ENCODE peak calls at places on chromosomes 3 and 15, in five cellular contexts. One of them, this sample, is unnamed. For H3K4me1, the result is how much of the 10 kb centered on the place peaks cover.

GRCh38 chr15:96329403-96329981 is 1.0 kb upstream of the NR2F2 start:
- DNase-seq in H1: no peak
- DNase-seq in K562: no peak
- DNase-seq in HepG2: no peak
- DNase-seq in GM12878: no peak
- DNase-seq in this sample: no peak

GRCh38 chr3:130715616-130716015 is 31.0 kb downstream of the PIK3R4 start:
- DNase-seq in K562: no peak
- DNase-seq in HepG2: no peak
- DNase-seq in H1: no peak
- DNase-seq in GM12878: no peak
- DNase-seq in this sample: no peak

GRCh38 chr3:158102660-158103085 is 3.5 kb downstream of the SHOX2 start:
- DNase-seq in GM12878: no peak
- DNase-seq in K562: no peak
- DNase-seq in H1: no peak
- DNase-seq in HepG2: no peak
- DNase-seq in this sample: peak

GRCh38 chr15:78749831-78750230 is 61.4 kb downstream of the ADAMTS7 start:
- DNase-seq in H1: no peak
- DNase-seq in GM12878: no peak
- DNase-seq in HepG2: no peak
- DNase-seq in K562: no peak
- DNase-seq in this sample: no peak

GRCh38 chr3:97981886-97982285 is 9.7 kb upstream of the RIOX2 start:
- DNase-seq in GM12878: no peak
- DNase-seq in K562: no peak
- DNase-seq in HepG2: no peak
- DNase-seq in H1: no peak
- DNase-seq in this sample: no peak

GRCh38 chr3:63981980-63982379 is 41.3 kb downstream of the PSMD6 start:
- DNase-seq in H1: no peak
- DNase-seq in K562: no peak
- DNase-seq in GM12878: no peak
- DNase-seq in HepG2: no peak
- DNase-seq in this sample: no peak

GRCh38 chr3:58063424-58063823 is 55.2 kb downstream of the FLNB start:
- DNase-seq in K562: no peak
- DNase-seq in GM12878: no peak
- DNase-seq in HepG2: no peak
- DNase-seq in H1: no peak
- DNase-seq in this sample: no peak

GRCh38 chr15:90877315-90877714 is 7.0 kb upstream of the FES start:
- DNase-seq in K562: no peak
- DNase-seq in HepG2: no peak
- DNase-seq in GM12878: no peak
- DNase-seq in H1: no peak
- DNase-seq in this sample: no peak

GRCh38 chr15:33086500-33087141 is 107.9 kb downstream of the FMN1 start:
- DNase-seq in HepG2: peak
- DNase-seq in H1: no peak
- DNase-seq in GM12878: peak
- DNase-seq in K562: no peak
- DNase-seq in this sample: peak

GRCh38 chr15:65189102-65189740 is 4.1 kb upstream of the CLPX start:
- DNase-seq in GM12878: no peak
- DNase-seq in K562: peak
- DNase-seq in HepG2: peak
- DNase-seq in H1: peak
- DNase-seq in this sample: peak

GRCh38 chr3:2156244-2156847 is 57.7 kb downstream of the CNTN4 start:
- DNase-seq in K562: peak
- DNase-seq in GM12878: no peak
- DNase-seq in HepG2: peak
- DNase-seq in H1: no peak
- DNase-seq in this sample: peak

GRCh38 chr3:105364113-105364512 is 2.6 kb upstream of the ALCAM start:
- DNase-seq in HepG2: no peak
- DNase-seq in GM12878: no peak
- DNase-seq in K562: no peak
- DNase-seq in H1: no peak
- DNase-seq in this sample: no peak

GRCh38 chr3:10189557-10190374 is 25.0 kb downstream of the IRAK2 start:
- DNase-seq in H1: no peak
- DNase-seq in HepG2: no peak
- DNase-seq in K562: no peak
- DNase-seq in GM12878: peak
- DNase-seq in this sample: no peak

GRCh38 chr15:66400351-66400774 is 13.7 kb downstream of the MAP2K1 start:
- DNase-seq in HepG2: no peak
- DNase-seq in H1: no peak
- DNase-seq in GM12878: no peak
- DNase-seq in K562: no peak
- DNase-seq in this sample: no peak

GRCh38 chr15:84638103-84638502 is 16.0 kb downstream of the WDR73 start:
- DNase-seq in HepG2: peak
- DNase-seq in GM12878: no peak
- DNase-seq in H1: no peak
- DNase-seq in K562: peak
- DNase-seq in this sample: peak

GRCh38 chr3:104031598-104031997 is 1335.1 kb upstream of the ALCAM start:
- DNase-seq in HepG2: no peak
- DNase-seq in K562: no peak
- DNase-seq in GM12878: no peak
- DNase-seq in H1: no peak
- DNase-seq in this sample: no peak

GRCh38 chr3:43913036-43913435 is 222.3 kb downstream of the ABHD5 start:
- DNase-seq in HepG2: no peak
- DNase-seq in H1: no peak
- DNase-seq in K562: no peak
- DNase-seq in GM12878: no peak
- DNase-seq in this sample: no peak

GRCh38 chr15:98580577-98580976 is 67.8 kb upstream of the IGF1R start:
- DNase-seq in H1: no peak
- DNase-seq in K562: no peak
- DNase-seq in GM12878: no peak
- DNase-seq in HepG2: no peak
- DNase-seq in this sample: peak

GRCh38 chr3:179464296-179465092 is 13.2 kb upstream of the GNB4 start:
- DNase-seq in H1: no peak
- DNase-seq in K562: no peak
- DNase-seq in GM12878: no peak
- DNase-seq in HepG2: no peak
- DNase-seq in this sample: peak

GRCh38 chr15:94670436-94671034 is 439.2 kb downstream of the MCTP2 start:
- DNase-seq in GM12878: no peak
- DNase-seq in K562: peak
- DNase-seq in H1: no peak
- DNase-seq in HepG2: peak
- DNase-seq in this sample: peak

GRCh38 chr3:101852983-101853382 is 3.7 kb downstream of the NFKBIZ start:
- DNase-seq in GM12878: no peak
- DNase-seq in HepG2: no peak
- DNase-seq in H1: no peak
- DNase-seq in K562: no peak
- DNase-seq in this sample: no peak

GRCh38 chr3:45140392-45140791 is 5.8 kb downstream of the CDCP1 start:
- DNase-seq in K562: no peak
- DNase-seq in H1: no peak
- DNase-seq in HepG2: no peak
- DNase-seq in GM12878: no peak
- DNase-seq in this sample: no peak

GRCh38 chr3:16311960-16312451 is 47.0 kb downstream of the OXNAD1 start:
- DNase-seq in GM12878: no peak
- DNase-seq in K562: no peak
- DNase-seq in H1: no peak
- DNase-seq in HepG2: no peak
- DNase-seq in this sample: no peak

GRCh38 chr3:128999104-128999503 is 2.0 kb upstream of the EFCC1 start:
- DNase-seq in K562: no peak
- DNase-seq in H1: no peak
- DNase-seq in HepG2: peak
- DNase-seq in GM12878: no peak
- DNase-seq in this sample: no peak

GRCh38 chr3:123843668-123844067 is 40.5 kb downstream of the MYLK start:
- DNase-seq in GM12878: no peak
- DNase-seq in HepG2: no peak
- DNase-seq in H1: no peak
- DNase-seq in K562: no peak
- DNase-seq in this sample: peak

DNA sequence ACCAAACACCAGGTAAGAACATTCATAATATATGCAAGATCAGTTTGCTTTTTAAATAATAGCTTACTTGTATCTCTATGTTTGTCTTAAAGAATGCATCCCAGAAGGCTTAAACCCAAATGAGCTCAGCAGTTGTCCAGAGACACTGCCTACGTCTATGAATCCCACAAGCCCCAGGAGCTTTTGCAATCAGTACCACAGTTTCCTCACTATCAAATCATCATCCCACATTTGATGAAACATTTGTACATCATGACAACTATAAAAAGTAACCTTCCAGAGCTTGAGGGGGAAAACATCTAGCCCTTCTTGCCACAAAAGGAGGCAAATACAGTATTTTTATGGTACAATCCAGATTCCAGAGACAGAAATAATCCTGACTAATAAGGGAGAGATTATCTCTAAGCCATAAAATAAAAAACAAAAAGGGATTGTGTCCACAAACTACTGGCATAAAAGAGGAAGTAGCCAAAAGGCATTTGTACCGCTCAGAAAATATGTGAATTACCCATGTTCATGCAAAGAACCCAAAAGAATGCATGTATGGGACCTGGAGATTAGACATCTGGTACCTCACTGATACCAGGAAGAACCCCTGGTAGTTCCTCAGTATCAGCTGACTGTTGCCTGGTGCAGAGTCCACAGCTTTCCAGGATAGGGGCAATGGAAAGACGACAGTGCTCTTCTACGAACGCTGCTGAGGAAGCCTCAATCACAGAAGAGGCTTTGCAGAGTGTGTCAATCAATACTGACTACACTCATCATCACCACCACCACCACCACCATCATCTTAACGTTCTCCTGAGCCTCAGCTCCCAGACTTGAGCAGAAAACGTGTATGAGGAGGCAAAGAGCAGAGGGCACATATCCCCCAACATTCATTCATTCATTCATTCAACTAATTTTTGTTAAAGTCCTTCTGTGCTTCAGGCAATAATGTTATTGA is 63.4 kb downstream of the ATP8B4 start:
- DNase-seq in K562: no peak
- DNase-seq in H1: no peak
- DNase-seq in HepG2: no peak
- DNase-seq in GM12878: no peak
- DNase-seq in this sample: no peak
- H2AFZ ChIP-seq in K562: no peak
- H2AFZ ChIP-seq in H1: no peak
- H2AFZ ChIP-seq in HepG2: no peak
- H2AFZ ChIP-seq in GM12878: no peak
- H2AFZ ChIP-seq in this sample: peak

DNA sequence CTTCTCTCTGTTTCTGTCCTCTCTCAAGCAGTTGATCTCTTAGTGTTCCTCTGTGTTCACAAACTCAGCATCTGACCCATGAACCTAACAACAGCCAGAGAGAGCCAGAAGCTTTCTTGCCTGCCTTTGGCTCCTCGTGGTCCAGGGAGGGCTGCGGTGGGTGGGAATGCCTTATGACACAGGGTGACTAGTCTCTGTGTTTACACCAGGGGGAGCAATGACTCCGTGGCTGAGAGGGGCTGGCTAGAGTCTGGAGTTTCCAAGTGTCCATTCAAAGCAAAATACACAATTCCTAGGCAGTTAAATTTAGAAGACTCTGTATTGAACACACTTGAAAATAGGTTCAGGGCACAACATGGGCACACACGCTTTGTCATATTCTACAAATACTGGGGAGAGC is 370.0 kb upstream of the FRG2C start:
- DNase-seq in K562: peak
- DNase-seq in HepG2: peak
- DNase-seq in GM12878: no peak
- DNase-seq in H1: peak
- DNase-seq in this sample: peak
- TF ChIP-seq CREB1 in K562: no peak
- TF ChIP-seq CREB1 in HepG2: no peak
- TF ChIP-seq CREB1 in GM12878: no peak
- TF ChIP-seq CREB1 in H1: no peak
- TF ChIP-seq CREB1 in this sample: no peak

GRCh38 chr3:23734481-23734880 is 71.3 kb upstream of the UBE2E1 start:
- DNase-seq in GM12878: no peak
- DNase-seq in H1: no peak
- DNase-seq in K562: no peak
- DNase-seq in HepG2: no peak
- DNase-seq in this sample: no peak

GRCh38 chr3:23738946-23739345 is 66.8 kb upstream of the UBE2E1 start:
- DNase-seq in HepG2: no peak
- DNase-seq in K562: no peak
- DNase-seq in H1: no peak
- DNase-seq in GM12878: no peak
- DNase-seq in this sample: no peak

GRCh38 chr3:23739536-23739935 is 66.2 kb upstream of the UBE2E1 start:
- DNase-seq in GM12878: no peak
- DNase-seq in K562: no peak
- DNase-seq in HepG2: no peak
- DNase-seq in H1: no peak
- DNase-seq in this sample: no peak

GRCh38 chr3:23735062-23735461 is 70.7 kb upstream of the UBE2E1 start:
- DNase-seq in H1: no peak
- DNase-seq in K562: no peak
- DNase-seq in HepG2: no peak
- DNase-seq in GM12878: no peak
- DNase-seq in this sample: no peak

DNA sequence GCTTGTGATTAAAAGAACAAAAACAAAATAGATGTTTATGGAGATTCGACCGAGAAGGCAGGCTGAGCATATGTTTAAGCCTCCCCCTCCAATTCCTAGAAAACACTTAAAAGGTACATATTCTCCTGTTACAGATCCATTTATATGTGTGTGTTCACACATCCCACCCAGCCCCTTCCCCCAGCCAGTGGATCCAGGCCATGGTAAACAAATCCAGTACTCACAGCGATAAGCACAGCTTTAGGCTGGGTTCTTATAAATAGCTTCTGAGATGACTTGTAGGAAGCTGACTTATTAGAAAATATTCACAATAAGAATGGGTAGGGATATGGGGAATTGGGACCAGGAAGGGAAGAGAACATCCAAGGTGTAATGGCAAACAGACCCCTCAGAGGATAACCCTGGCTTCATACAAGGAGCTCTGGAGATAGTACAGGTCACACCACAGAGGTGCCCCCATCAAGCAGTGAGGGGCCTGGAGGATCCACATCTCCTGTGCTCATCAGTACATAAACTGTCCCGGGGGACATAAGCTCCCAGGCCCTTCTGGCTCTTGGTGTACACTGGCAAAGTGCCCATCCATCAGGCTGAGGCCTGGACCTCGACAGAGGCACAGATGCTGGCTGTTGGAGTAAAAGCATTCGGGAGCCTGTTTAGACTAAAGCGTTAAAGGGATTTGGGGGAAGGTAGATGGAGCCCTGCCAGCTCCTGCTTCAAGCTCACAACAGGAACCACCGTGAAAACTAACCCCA is 70.0 kb upstream of the UBE2E1 start:
- DNase-seq in H1: no peak
- DNase-seq in K562: no peak
- DNase-seq in GM12878: no peak
- DNase-seq in HepG2: no peak
- DNase-seq in this sample: no peak
- H3K4me1 ChIP-seq in H1: under half
- H3K4me1 ChIP-seq in K562: under half
- H3K4me1 ChIP-seq in GM12878: under half
- H3K4me1 ChIP-seq in HepG2: under half
- H3K4me1 ChIP-seq in this sample: under half

GRCh38 chr15:68234060-68234459 is 4.5 kb upstream of the CLN6 start:
- DNase-seq in HepG2: no peak
- DNase-seq in H1: no peak
- DNase-seq in K562: no peak
- DNase-seq in GM12878: no peak
- DNase-seq in this sample: no peak
- H2AFZ ChIP-seq in HepG2: peak
- H2AFZ ChIP-seq in H1: no peak
- H2AFZ ChIP-seq in K562: peak
- H2AFZ ChIP-seq in GM12878: no peak
- H2AFZ ChIP-seq in this sample: peak